ENCODE peak calls at places on chromosomes 12 and 14, in four cellular contexts. Z is GM12878, V is WTC11, S is SK-N-SH. O is an unnamed sample.

GRCh38 chr14:75049731-75050201 is 1.5 kb downstream of the MLH3 start:
- DNase-seq in S (no peak), V (no peak), Z (no peak), O (no peak)

GRCh38 chr12:53596920-53597363 is 29.2 kb downstream of the ATF7 start:
- DNase-seq in S (no peak), V (no peak), Z (no peak), O (no peak)

GRCh38 chr14:57464013-57464730 is 29.5 kb downstream of the CCDC198 start:
- DNase-seq in V (no peak), Z (no peak), S (no peak), O (no peak)

GRCh38 chr14:50531595-50532501 is 521 bp downstream of the MAP4K5 start:
- DNase-seq in Z (no peak), V (peak), S (peak), O (no peak)

GRCh38 chr12:132390287-132391076 is 61.1 kb upstream of the GALNT9 start:
- DNase-seq in S (no peak), V (no peak), Z (no peak), O (no peak)

GRCh38 chr12:111599459-111600295 is 562 bp upstream of the ATXN2 start:
- DNase-seq in S (peak), V (peak), Z (peak), O (peak)

GRCh38 chr14:101975231-101975630 is 10.9 kb downstream of the DYNC1H1 start:
- DNase-seq in V (no peak), Z (no peak), S (no peak), O (no peak)

GRCh38 chr12:1716911-1717310 is 26.0 kb downstream of the ADIPOR2 start:
- DNase-seq in Z (no peak), S (no peak), V (no peak), O (no peak)

DNA sequence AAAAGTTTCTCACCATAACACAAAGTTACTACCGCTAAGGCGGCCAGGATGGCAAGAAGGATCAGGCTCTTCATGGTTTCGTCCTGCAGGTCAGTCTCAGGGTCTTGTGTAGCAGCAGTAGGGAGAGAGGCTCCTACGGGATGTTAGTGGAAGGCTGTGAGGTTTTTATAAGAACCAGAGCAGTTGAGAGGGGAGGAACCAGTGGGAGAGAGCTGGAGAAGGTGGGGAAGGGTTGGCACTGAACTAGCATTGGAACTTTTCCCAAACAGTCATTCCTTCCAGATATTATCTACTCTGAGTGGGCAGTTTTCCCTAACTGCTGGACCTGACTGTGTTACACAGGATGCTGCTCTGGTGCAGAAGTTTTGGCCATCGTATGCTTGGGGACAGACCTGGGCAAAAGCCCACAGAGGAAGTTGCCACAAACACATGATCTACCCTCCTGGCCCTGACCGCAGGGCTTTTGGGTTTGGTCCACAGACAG is at the start of gene MGP:
- DNase-seq in S (no peak), Z (no peak), V (no peak), O (no peak)
- TF ChIP-seq MAX in S (peak), Z (no peak), V (no peak), O (no peak)

GRCh38 chr12:69254857-69255256 is 15.5 kb downstream of the CPSF6 start:
- DNase-seq in S (no peak), V (no peak), Z (no peak), O (no peak)
- TF ChIP-seq USF1 in S (no peak), V (no peak), Z (no peak), O (no peak)

DNA sequence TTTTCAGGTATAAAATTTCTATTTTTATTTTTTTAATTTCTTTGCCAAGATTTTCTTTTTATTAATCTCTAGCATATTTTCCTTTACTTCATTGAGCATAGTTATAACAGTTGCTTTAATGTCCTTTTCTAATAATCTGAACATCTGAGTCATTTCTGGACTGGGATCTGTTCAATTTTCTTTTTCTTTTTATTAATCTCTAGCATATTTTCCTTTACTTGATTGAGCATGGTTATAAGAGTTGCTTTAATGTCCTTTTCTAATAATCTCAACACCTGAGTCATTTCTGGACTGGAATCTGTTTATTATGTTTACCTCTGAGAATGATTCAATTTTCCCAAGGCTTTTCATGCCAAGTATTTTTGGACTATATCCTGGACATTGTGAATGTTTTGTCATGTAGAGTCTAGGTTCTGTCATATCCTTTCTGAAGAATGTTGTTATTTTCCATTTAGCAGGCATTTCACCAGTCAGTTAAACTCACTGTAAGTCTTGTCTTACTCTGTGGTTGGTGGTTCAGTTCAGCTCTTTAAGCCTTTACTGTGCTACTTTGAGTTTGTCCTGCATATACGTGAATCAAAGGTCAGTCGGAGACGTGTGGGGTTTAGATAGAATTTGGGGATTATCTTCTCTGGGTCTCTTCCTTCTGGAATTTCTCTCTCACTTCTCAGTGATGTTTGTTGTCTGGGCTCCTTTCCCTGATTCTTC is 20.3 kb downstream of the TTC6 start:
- DNase-seq in S (no peak), Z (no peak), V (no peak), O (no peak)
- TF ChIP-seq MAX in S (no peak), Z (no peak), V (no peak), O (no peak)

GRCh38 chr14:70916776-70917175 is 9.5 kb downstream of the PCNX1 start:
- DNase-seq in Z (no peak), V (no peak), S (no peak), O (no peak)
- TF ChIP-seq USF1 in Z (no peak), V (no peak), S (no peak), O (no peak)

O was measured in K562.